ENCODE peak calls at places on chromosomes 2 and 18, in ten cellular contexts. P, B, F, I, N, Y, X, Z, G and A are unnamed samples.
A peak's percentile ranks its signal among the peaks of the same experiment; 100 is the strongest.

GRCh38 chr2:8125741-8126691 is 555.8 kb upstream of the ID2 start:
- DNase-seq in P (no peak), B (no peak), F (no peak), I (no peak), N (no peak), Y (no peak), X (no peak), Z (no peak), G (no peak), A (no peak)

GRCh38 chr18:28063181-28063790 is 113.6 kb downstream of the CDH2 start:
- DNase-seq in P (no peak), B (no peak), F (no peak), I (no peak), N (no peak), Y (no peak), X (peak; percentile 78), Z (peak; percentile 77), G (no peak), A (no peak)

GRCh38 chr2:111171337-111171930 is 50.7 kb downstream of the BCL2L11 start:
- DNase-seq in P (no peak), B (no peak), F (no peak), I (no peak), N (no peak), Y (no peak), X (no peak), Z (peak; percentile 36), G (no peak), A (no peak)

GRCh38 chr2:101806123-101806522 is 108.6 kb downstream of the MAP4K4 start:
- DNase-seq in P (no peak), B (no peak), F (no peak), I (no peak), N (no peak), Y (no peak), X (peak; percentile 88), Z (peak; percentile 92), G (peak; percentile 38), A (no peak)

GRCh38 chr2:231521443-231521842 is 8.8 kb downstream of the NMUR1 start:
- DNase-seq in P (no peak), B (no peak), F (no peak), I (no peak), N (no peak), Y (no peak), X (no peak), Z (no peak), G (no peak), A (no peak)

GRCh38 chr2:160584972-160585494 is 91.4 kb upstream of the RBMS1 start:
- DNase-seq in P (no peak), B (no peak), F (no peak), I (no peak), N (no peak), Y (no peak), X (peak; percentile 61), Z (no peak), G (no peak), A (no peak)

GRCh38 chr18:2846638-2847340 is at the start of gene EMILIN2:
- DNase-seq in P (no peak), B (peak; percentile 70), F (peak; percentile 67), I (peak; percentile 72), N (peak; percentile 59), Y (no peak), X (peak; percentile 41), Z (peak; percentile 93), G (no peak), A (no peak)

GRCh38 chr2:65278450-65279030 is 50.9 kb downstream of the ACTR2 start:
- DNase-seq in P (no peak), B (no peak), F (no peak), I (no peak), N (no peak), Y (no peak), X (peak; percentile 77), Z (peak; percentile 68), G (no peak), A (no peak)

GRCh38 chr2:85236107-85236506 is 91.7 kb downstream of the TGOLN2 start:
- DNase-seq in P (no peak), B (no peak), F (no peak), I (no peak), N (no peak), Y (no peak), X (no peak), Z (no peak), G (no peak), A (no peak)

GRCh38 chr2:85239102-85239501 is 88.7 kb downstream of the TGOLN2 start:
- DNase-seq in P (no peak), B (no peak), F (no peak), I (no peak), N (no peak), Y (no peak), X (no peak), Z (no peak), G (no peak), A (no peak)

GRCh38 chr2:85240055-85240454 is 87.7 kb downstream of the TGOLN2 start:
- DNase-seq in P (no peak), B (no peak), F (no peak), I (no peak), N (no peak), Y (no peak), X (no peak), Z (no peak), G (no peak), A (no peak)

GRCh38 chr2:85237849-85238570 is 89.8 kb downstream of the TGOLN2 start:
- DNase-seq in P (no peak), B (peak; percentile 79), F (no peak), I (no peak), N (no peak), Y (no peak), X (no peak), Z (peak; percentile 94), G (no peak), A (peak; percentile 33)

GRCh38 chr2:85238607-85239006 is 89.2 kb downstream of the TGOLN2 start:
- DNase-seq in P (no peak), B (no peak), F (no peak), I (no peak), N (no peak), Y (no peak), X (no peak), Z (no peak), G (no peak), A (no peak)
- H3K27ac ChIP-seq in P (no peak overlapping the region), B (no peak overlapping the region), F (no peak overlapping the region), I (no peak overlapping the region), N (no peak overlapping the region), Y (no peak overlapping the region), X (no peak overlapping the region), Z (no peak overlapping the region), G (no peak overlapping the region), A (peak overlapping the region; percentile 81)

GRCh38 chr2:216572582-216573578 is 60.3 kb upstream of the IGFBP2 start:
- DNase-seq in P (no peak), B (no peak), F (peak; percentile 55), I (no peak), N (peak; percentile 24), Y (no peak), X (peak; percentile 66), Z (no peak), G (no peak), A (no peak)

GRCh38 chr2:216571909-216572513 is 61.2 kb upstream of the IGFBP2 start:
- DNase-seq in P (no peak), B (no peak), F (no peak), I (no peak), N (no peak), Y (no peak), X (no peak), Z (no peak), G (no peak), A (no peak)

GRCh38 chr2:216574586-216574985 is 58.6 kb upstream of the IGFBP2 start:
- DNase-seq in P (no peak), B (no peak), F (no peak), I (no peak), N (no peak), Y (no peak), X (no peak), Z (no peak), G (no peak), A (no peak)

GRCh38 chr2:216575465-216575864 is 57.8 kb upstream of the IGFBP2 start:
- DNase-seq in P (no peak), B (no peak), F (no peak), I (no peak), N (no peak), Y (no peak), X (no peak), Z (no peak), G (no peak), A (no peak)

DNA sequence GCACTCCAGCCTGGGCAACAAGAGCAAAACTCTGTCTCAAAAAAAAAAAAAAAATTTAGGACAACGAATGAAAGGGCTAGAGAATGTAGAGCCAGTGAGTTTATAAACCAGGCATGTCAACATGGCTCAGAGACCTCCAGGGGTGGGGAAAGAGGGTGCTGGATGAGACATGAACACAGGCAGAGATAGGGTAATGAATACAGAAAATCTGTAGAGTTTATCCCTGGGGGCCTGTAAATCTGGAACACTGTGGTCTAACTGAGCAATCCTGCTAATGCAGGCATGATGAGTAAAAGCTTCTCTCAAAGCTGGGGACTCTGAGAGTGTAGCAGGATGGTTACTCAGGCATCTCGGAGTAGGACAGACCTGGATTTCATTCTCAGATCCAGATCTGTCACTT is 59.2 kb upstream of the IGFBP2 start:
- DNase-seq in P (no peak), B (no peak), F (no peak), I (no peak), N (no peak), Y (no peak), X (no peak), Z (no peak), G (no peak), A (no peak)
- H3K27ac ChIP-seq in P (no peak overlapping the region), B (no peak overlapping the region), F (peak overlapping the region; percentile 82), I (no peak overlapping the region), N (no peak overlapping the region), Y (no peak overlapping the region), X (no peak overlapping the region), Z (no peak overlapping the region), G (no peak overlapping the region), A (no peak overlapping the region)

GRCh38 chr2:238220274-238220891 is 16.9 kb upstream of the ILKAP start:
- DNase-seq in P (no peak), B (no peak), F (no peak), I (no peak), N (no peak), Y (no peak), X (no peak), Z (no peak), G (no peak), A (no peak)
- H3K27ac ChIP-seq in P (no peak overlapping the region), B (no peak overlapping the region), F (no peak overlapping the region), I (no peak overlapping the region), N (no peak overlapping the region), Y (no peak overlapping the region), X (no peak overlapping the region), Z (no peak overlapping the region), G (no peak overlapping the region), A (no peak overlapping the region)

GRCh38 chr2:23926289-23926749 is 604 bp downstream of the ATAD2B start:
- DNase-seq in P (no peak), B (peak; percentile 74), F (no peak), I (no peak), N (peak; percentile 45), Y (no peak), X (no peak), Z (peak; percentile 65), G (peak; percentile 44), A (no peak)

GRCh38 chr2:23926750-23927627 is at the start of gene ATAD2B:
- DNase-seq in P (peak; percentile 85), B (peak; percentile 98), F (peak; percentile 92), I (peak; percentile 94), N (peak; percentile 91), Y (peak; percentile 90), X (peak; percentile 92), Z (peak; percentile 97), G (peak; percentile 90), A (peak; percentile 78)

GRCh38 chr2:23924589-23925359 is 2.1 kb downstream of the ATAD2B start:
- DNase-seq in P (no peak), B (no peak), F (no peak), I (no peak), N (no peak), Y (no peak), X (no peak), Z (no peak), G (no peak), A (no peak)

DNA sequence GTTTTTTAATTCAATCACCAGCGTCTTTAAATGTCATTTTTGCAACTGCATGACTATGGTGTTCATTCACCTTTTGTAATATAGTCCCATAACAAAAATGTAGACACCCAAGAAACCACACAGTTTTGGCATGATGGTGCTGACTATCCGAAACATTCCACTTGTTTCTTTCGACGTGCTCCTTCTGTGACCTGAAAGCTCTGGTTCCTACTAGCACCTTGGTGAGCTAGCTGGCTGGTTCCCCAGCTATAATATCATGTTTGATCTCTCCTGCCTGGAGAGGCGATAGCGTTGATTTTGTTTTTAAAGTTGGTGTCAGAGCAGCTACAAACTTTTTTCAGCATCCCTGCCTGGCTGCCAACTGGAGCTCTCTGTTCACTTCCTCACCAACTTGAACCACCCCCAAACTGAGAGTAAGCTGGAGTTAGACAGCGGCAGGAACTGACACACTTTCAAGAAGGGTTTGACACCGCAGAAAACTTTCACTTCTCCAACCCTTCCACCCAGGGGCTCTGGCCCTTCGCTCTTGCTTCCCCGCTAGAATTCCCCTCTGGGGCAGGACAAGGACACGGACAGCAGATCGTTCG is 1.1 kb downstream of the ATAD2B start:
- DNase-seq in P (no peak), B (no peak), F (peak; percentile 63), I (no peak), N (peak; percentile 75), Y (no peak), X (peak; percentile 71), Z (peak; percentile 73), G (no peak), A (no peak)
- H3K27ac ChIP-seq in P (peak overlapping the region; percentile 91), B (peak overlapping the region; percentile 78), F (peak overlapping the region; percentile 93), I (peak overlapping the region; percentile 96), N (peak overlapping the region; percentile 99), Y (no peak overlapping the region), X (peak overlapping the region; percentile 91), Z (peak overlapping the region; percentile 87), G (peak overlapping the region; percentile 93), A (peak overlapping the region; percentile 88)